ENCODE peak calls at places on chromosomes 12 and 14, in five cellular contexts. One of them, this sample, is unnamed.

GRCh38 chr12:48901278-48901677 is 24.0 kb downstream of the FKBP11 start:
- DNase-seq in mesendoderm: no peak
- DNase-seq in H9: no peak
- DNase-seq in mesenchymal stem cell: no peak
- DNase-seq in neuronal stem cell: no peak
- DNase-seq in this sample: peak; percentile 52

GRCh38 chr14:69553221-69553620 is 21.4 kb downstream of the CCDC177 start:
- DNase-seq in H9: no peak
- DNase-seq in mesendoderm: no peak
- DNase-seq in mesenchymal stem cell: peak; percentile 79
- DNase-seq in neuronal stem cell: no peak
- DNase-seq in this sample: peak; percentile 75

GRCh38 chr12:20950248-20950647 is 139.7 kb downstream of the SLCO1B3 start:
- DNase-seq in H9: no peak
- DNase-seq in mesendoderm: peak; percentile 55
- DNase-seq in neuronal stem cell: no peak
- DNase-seq in mesenchymal stem cell: peak; percentile 3
- DNase-seq in this sample: no peak

GRCh38 chr14:95453713-95453980 is 62.8 kb downstream of the SYNE3 start:
- DNase-seq in mesenchymal stem cell: no peak
- DNase-seq in mesendoderm: no peak
- DNase-seq in neuronal stem cell: no peak
- DNase-seq in H9: no peak
- DNase-seq in this sample: no peak

GRCh38 chr14:100747736-100748135 is 21.0 kb downstream of the DLK1 start:
- DNase-seq in neuronal stem cell: no peak
- DNase-seq in mesenchymal stem cell: no peak
- DNase-seq in H9: peak; percentile 10
- DNase-seq in mesendoderm: no peak
- DNase-seq in this sample: no peak

GRCh38 chr12:126667340-126667739 is 1599.6 kb upstream of the TMEM132C start:
- DNase-seq in mesendoderm: no peak
- DNase-seq in H9: no peak
- DNase-seq in mesenchymal stem cell: no peak
- DNase-seq in neuronal stem cell: no peak
- DNase-seq in this sample: no peak

GRCh38 chr14:101591582-101591981 is 30.3 kb downstream of the DIO3 start:
- DNase-seq in neuronal stem cell: no peak
- DNase-seq in mesenchymal stem cell: no peak
- DNase-seq in H9: no peak
- DNase-seq in mesendoderm: no peak
- DNase-seq in this sample: no peak

GRCh38 chr12:13069380-13069779 is 25.2 kb downstream of the FAM234B start:
- DNase-seq in mesenchymal stem cell: no peak
- DNase-seq in H9: no peak
- DNase-seq in mesendoderm: no peak
- DNase-seq in neuronal stem cell: no peak
- DNase-seq in this sample: no peak

GRCh38 chr14:101723061-101723595 is 38.4 kb upstream of the PPP2R5C start:
- DNase-seq in mesenchymal stem cell: no peak
- DNase-seq in neuronal stem cell: no peak
- DNase-seq in H9: no peak
- DNase-seq in mesendoderm: no peak
- DNase-seq in this sample: no peak

GRCh38 chr14:55715889-55716288 is 135.9 kb downstream of the KTN1 start:
- DNase-seq in H9: no peak
- DNase-seq in neuronal stem cell: no peak
- DNase-seq in mesendoderm: peak; percentile 64
- DNase-seq in mesenchymal stem cell: peak; percentile 97
- DNase-seq in this sample: peak; percentile 82

GRCh38 chr12:128387811-128388422 is 120.9 kb downstream of the TMEM132C start:
- DNase-seq in mesenchymal stem cell: no peak
- DNase-seq in mesendoderm: peak; percentile 65
- DNase-seq in H9: peak; percentile 92
- DNase-seq in neuronal stem cell: peak; percentile 59
- DNase-seq in this sample: no peak

GRCh38 chr12:54024581-54024980 is 3.7 kb upstream of the HOXC6 start:
- DNase-seq in mesendoderm: no peak
- DNase-seq in mesenchymal stem cell: no peak
- DNase-seq in H9: no peak
- DNase-seq in neuronal stem cell: no peak
- DNase-seq in this sample: no peak

GRCh38 chr12:27081668-27082091 is 698 bp downstream of the C12orf71 start:
- DNase-seq in neuronal stem cell: no peak
- DNase-seq in mesenchymal stem cell: peak; percentile 18
- DNase-seq in H9: peak; percentile 76
- DNase-seq in mesendoderm: peak; percentile 79
- DNase-seq in this sample: peak; percentile 15

DNA sequence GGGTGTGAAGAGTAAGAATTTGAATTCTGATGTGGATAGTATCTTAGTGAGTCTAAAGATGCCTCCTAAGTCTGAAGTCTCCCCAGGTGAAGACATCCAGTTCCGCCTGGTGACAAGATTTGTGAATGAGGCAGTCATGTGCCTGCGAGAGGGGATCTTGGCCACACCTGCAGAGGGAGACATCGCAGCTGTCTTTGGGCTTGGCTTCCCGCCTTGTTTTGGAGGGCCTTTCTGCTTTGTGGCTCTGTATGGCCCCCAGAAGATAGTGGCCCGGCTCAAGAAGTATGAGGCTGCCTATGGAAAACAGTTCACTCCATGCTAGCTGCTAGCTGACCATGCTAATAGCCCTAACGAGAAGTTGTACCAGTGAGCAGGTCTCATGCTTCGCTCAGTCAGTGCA is 24.6 kb upstream of the AICDA start:
- DNase-seq in H9: no peak
- DNase-seq in mesenchymal stem cell: no peak
- DNase-seq in mesendoderm: no peak
- DNase-seq in neuronal stem cell: no peak
- DNase-seq in this sample: no peak
- H3K23ac ChIP-seq in H9: no peak overlapping the region
- H3K23ac ChIP-seq in mesenchymal stem cell: no peak overlapping the region
- H3K23ac ChIP-seq in mesendoderm: no peak overlapping the region
- H3K23ac ChIP-seq in neuronal stem cell: no peak overlapping the region
- H3K23ac ChIP-seq in this sample: no peak overlapping the region

GRCh38 chr12:79023784-79024183 is 159.2 kb downstream of the SYT1 start:
- DNase-seq in mesendoderm: no peak
- DNase-seq in H9: no peak
- DNase-seq in mesenchymal stem cell: peak; percentile 33
- DNase-seq in neuronal stem cell: no peak
- DNase-seq in this sample: peak; percentile 13

GRCh38 chr12:79019672-79020071 is 155.1 kb downstream of the SYT1 start:
- DNase-seq in H9: no peak
- DNase-seq in mesendoderm: no peak
- DNase-seq in mesenchymal stem cell: no peak
- DNase-seq in neuronal stem cell: no peak
- DNase-seq in this sample: no peak

GRCh38 chr12:79020106-79020505 is 155.5 kb downstream of the SYT1 start:
- DNase-seq in neuronal stem cell: no peak
- DNase-seq in mesenchymal stem cell: peak; percentile 11
- DNase-seq in H9: no peak
- DNase-seq in mesendoderm: no peak
- DNase-seq in this sample: peak; percentile 29

GRCh38 chr12:79021021-79021420 is 156.4 kb downstream of the SYT1 start:
- DNase-seq in mesendoderm: no peak
- DNase-seq in neuronal stem cell: no peak
- DNase-seq in H9: no peak
- DNase-seq in mesenchymal stem cell: no peak
- DNase-seq in this sample: no peak

GRCh38 chr12:79023261-79023660 is 158.7 kb downstream of the SYT1 start:
- DNase-seq in mesenchymal stem cell: peak; percentile 11
- DNase-seq in H9: no peak
- DNase-seq in neuronal stem cell: no peak
- DNase-seq in mesendoderm: no peak
- DNase-seq in this sample: no peak
- H3K23ac ChIP-seq in mesenchymal stem cell: no peak overlapping the region
- H3K23ac ChIP-seq in H9: no peak overlapping the region
- H3K23ac ChIP-seq in neuronal stem cell: no peak overlapping the region
- H3K23ac ChIP-seq in mesendoderm: no peak overlapping the region
- H3K23ac ChIP-seq in this sample: no peak overlapping the region

DNA sequence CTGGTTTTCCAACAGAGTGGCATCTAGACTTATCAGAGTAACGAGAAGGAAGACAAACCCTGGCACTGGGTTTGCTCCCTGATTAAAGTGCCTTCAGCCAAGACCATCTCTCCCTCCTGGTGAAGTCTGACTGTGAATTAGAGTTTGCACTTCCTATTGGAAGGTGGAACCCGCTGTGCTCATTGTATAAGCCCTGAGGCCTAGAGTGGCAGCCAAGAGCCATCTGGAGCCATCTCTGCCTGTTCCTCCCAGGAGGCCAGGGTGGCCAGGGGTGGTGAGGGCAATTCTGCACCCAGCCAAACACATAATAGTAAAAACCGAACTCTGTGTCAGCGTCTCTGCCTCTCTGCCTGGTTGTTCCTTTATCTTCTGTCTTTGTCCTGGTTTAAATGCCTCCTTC is 25.0 kb downstream of the MFAP5 start:
- DNase-seq in mesendoderm: no peak
- DNase-seq in H9: no peak
- DNase-seq in mesenchymal stem cell: no peak
- DNase-seq in neuronal stem cell: no peak
- DNase-seq in this sample: no peak
- H3K23ac ChIP-seq in mesendoderm: no peak overlapping the region
- H3K23ac ChIP-seq in H9: no peak overlapping the region
- H3K23ac ChIP-seq in mesenchymal stem cell: no peak overlapping the region
- H3K23ac ChIP-seq in neuronal stem cell: no peak overlapping the region
- H3K23ac ChIP-seq in this sample: no peak overlapping the region

GRCh38 chr12:43104524-43104923 is 447.5 kb downstream of the ADAMTS20 start:
- DNase-seq in H9: no peak
- DNase-seq in mesenchymal stem cell: no peak
- DNase-seq in mesendoderm: no peak
- DNase-seq in neuronal stem cell: no peak
- DNase-seq in this sample: peak; percentile 64
- H3K23ac ChIP-seq in H9: no peak overlapping the region
- H3K23ac ChIP-seq in mesenchymal stem cell: no peak overlapping the region
- H3K23ac ChIP-seq in mesendoderm: no peak overlapping the region
- H3K23ac ChIP-seq in neuronal stem cell: no peak overlapping the region
- H3K23ac ChIP-seq in this sample: no peak overlapping the region

DNA sequence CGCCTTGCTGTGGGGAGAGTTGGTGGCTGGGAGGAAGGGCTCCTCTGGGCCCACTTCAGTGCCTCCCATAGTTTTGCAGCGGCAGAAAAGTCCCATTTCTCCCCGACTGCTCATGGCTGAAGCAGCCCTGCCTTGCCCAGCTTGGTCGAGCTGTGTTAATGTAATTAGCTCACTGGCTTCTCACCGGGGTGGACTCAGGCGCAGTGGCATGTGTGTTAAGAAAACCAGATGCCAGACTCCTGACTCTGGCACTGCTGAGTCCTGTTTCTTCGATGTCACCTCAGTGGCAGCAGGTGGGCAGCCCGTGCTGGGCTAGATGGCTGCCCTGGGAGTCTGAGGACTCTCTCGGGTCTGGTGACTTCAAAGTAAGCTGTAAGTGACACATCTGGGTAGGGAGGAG is 47.4 kb downstream of the CHST11 start:
- DNase-seq in mesenchymal stem cell: no peak
- DNase-seq in neuronal stem cell: no peak
- DNase-seq in mesendoderm: no peak
- DNase-seq in H9: no peak
- DNase-seq in this sample: no peak
- H3K23ac ChIP-seq in mesenchymal stem cell: no peak overlapping the region
- H3K23ac ChIP-seq in neuronal stem cell: no peak overlapping the region
- H3K23ac ChIP-seq in mesendoderm: no peak overlapping the region
- H3K23ac ChIP-seq in H9: no peak overlapping the region
- H3K23ac ChIP-seq in this sample: no peak overlapping the region

This sample was measured in IMR-90.